ENCODE peak calls at places on chromosomes 16 and 17, in eight cellular contexts. T is HCT116, Z is HepG2, A is Panc1, F is upper lobe of left lung, N is GM23338, M is K562, K is GM12878. I is an unnamed sample.

GRCh38 chr17:59420901-59421300 is 89.4 kb downstream of the YPEL2 start:
- ATAC-seq in A (no peak), F (no peak), T (no peak), Z (peak; percentile 43), K (no peak), N (no peak), M (no peak), I (no peak)

GRCh38 chr16:55464375-55464774 is 14.6 kb upstream of the MMP2 start:
- ATAC-seq in K (no peak), N (no peak), M (no peak), T (no peak), Z (no peak), A (no peak), F (no peak), I (no peak)

GRCh38 chr16:72530434-72530833 is 358.5 kb upstream of the PMFBP1 start:
- ATAC-seq in M (no peak), A (no peak), K (no peak), N (no peak), T (peak; percentile 47), Z (no peak), F (no peak), I (no peak)

GRCh38 chr17:40247926-40248495 is 28.9 kb downstream of the WIPF2 start:
- ATAC-seq in K (no peak), Z (no peak), N (no peak), F (no peak), T (no peak), A (no peak), M (no peak), I (no peak)

GRCh38 chr17:17856386-17856785 is 19.6 kb upstream of the SREBF1 start:
- ATAC-seq in M (peak; percentile 52), N (no peak), Z (peak; percentile 75), K (no peak), A (no peak), F (no peak), T (no peak), I (no peak)

GRCh38 chr17:42354956-42355843 is 33.0 kb downstream of the STAT3 start:
- ATAC-seq in T (no peak), Z (no peak), M (no peak), A (no peak), K (peak; percentile 71), N (no peak), F (no peak), I (no peak)

GRCh38 chr17:69170377-69170776 is 28.7 kb upstream of the ABCA6 start:
- ATAC-seq in F (no peak), A (no peak), N (no peak), Z (no peak), M (peak; percentile 58), T (no peak), K (no peak), I (no peak)

GRCh38 chr17:38590988-38591758 is 14.6 kb downstream of the SRCIN1 start:
- ATAC-seq in N (no peak), T (no peak), K (peak; percentile 67), Z (peak; percentile 70), M (no peak), A (peak; percentile 38), F (peak; percentile 52), I (no peak)

GRCh38 chr16:29784901-29785500 is 5.5 kb upstream of the KIF22 start:
- ATAC-seq in Z (peak; percentile 87), K (peak; percentile 89), T (peak; percentile 60), F (peak; percentile 74), M (peak; percentile 98), N (peak; percentile 96), A (peak; percentile 91), I (peak; percentile 91)

GRCh38 chr16:78489072-78489471 is 389.6 kb downstream of the WWOX start:
- ATAC-seq in K (no peak), T (no peak), A (no peak), M (no peak), F (no peak), Z (no peak), N (no peak), I (no peak)

GRCh38 chr17:74686761-74687160 is 26.0 kb downstream of the CD300LF start:
- ATAC-seq in F (no peak), K (no peak), T (peak; percentile 81), Z (peak; percentile 53), A (peak; percentile 77), N (peak; percentile 35), M (no peak), I (no peak)

GRCh38 chr17:32503251-32504165 is 16.7 kb downstream of the CDK5R1 start:
- ATAC-seq in F (peak; percentile 32), K (peak; percentile 95), T (peak; percentile 55), A (peak; percentile 55), Z (no peak), M (no peak), N (no peak), I (no peak)

GRCh38 chr17:65627892-65628622 is 66.6 kb upstream of the AXIN2 start:
- ATAC-seq in M (no peak), F (peak; percentile 34), A (peak; percentile 84), N (no peak), K (no peak), Z (peak; percentile 97), T (peak; percentile 49), I (peak; percentile 65)
- TF ChIP-seq POLR2AphosphoS5 in M (no peak), F (no peak), A (no peak), N (no peak), K (no peak), Z (no peak), T (no peak), I (peak; percentile 73)

GRCh38 chr16:12497558-12497957 is 306.1 kb downstream of the CPPED1 start:
- ATAC-seq in T (no peak), F (no peak), M (no peak), N (no peak), Z (no peak), K (no peak), A (no peak), I (no peak)

GRCh38 chr16:12498077-12498476 is 305.6 kb downstream of the CPPED1 start:
- ATAC-seq in Z (no peak), N (no peak), M (no peak), A (no peak), T (no peak), F (no peak), K (no peak), I (no peak)

GRCh38 chr16:12496181-12496580 is 307.5 kb downstream of the CPPED1 start:
- ATAC-seq in K (no peak), F (no peak), A (no peak), T (no peak), N (no peak), Z (no peak), M (no peak), I (no peak)

GRCh38 chr16:12496866-12497265 is 306.8 kb downstream of the CPPED1 start:
- ATAC-seq in T (no peak), N (no peak), Z (no peak), M (no peak), F (no peak), A (no peak), K (no peak), I (no peak)

GRCh38 chr16:12494716-12495115 is 309.0 kb downstream of the CPPED1 start:
- ATAC-seq in A (no peak), M (no peak), T (no peak), N (no peak), K (no peak), F (no peak), Z (no peak), I (no peak)
- TF ChIP-seq POLR2AphosphoS5 in A (no peak), M (no peak), T (no peak), N (no peak), K (no peak), F (no peak), Z (no peak), I (no peak)

GRCh38 chr17:61307905-61308886 is 91.4 kb upstream of the TBX2 start:
- ATAC-seq in T (no peak), K (no peak), N (peak; percentile 64), F (peak; percentile 54), A (no peak), M (no peak), Z (no peak), I (peak; percentile 66)

GRCh38 chr17:61309857-61310256 is 89.8 kb upstream of the TBX2 start:
- ATAC-seq in N (no peak), A (no peak), Z (no peak), M (no peak), K (no peak), T (no peak), F (no peak), I (no peak)

GRCh38 chr17:61310611-61311010 is 89.0 kb upstream of the TBX2 start:
- ATAC-seq in F (no peak), Z (no peak), N (no peak), T (no peak), M (no peak), A (no peak), K (no peak), I (no peak)

GRCh38 chr17:61312406-61313295 is 87.0 kb upstream of the TBX2 start:
- ATAC-seq in K (no peak), F (no peak), M (no peak), N (peak; percentile 20), A (no peak), Z (peak; percentile 12), T (no peak), I (no peak)

DNA sequence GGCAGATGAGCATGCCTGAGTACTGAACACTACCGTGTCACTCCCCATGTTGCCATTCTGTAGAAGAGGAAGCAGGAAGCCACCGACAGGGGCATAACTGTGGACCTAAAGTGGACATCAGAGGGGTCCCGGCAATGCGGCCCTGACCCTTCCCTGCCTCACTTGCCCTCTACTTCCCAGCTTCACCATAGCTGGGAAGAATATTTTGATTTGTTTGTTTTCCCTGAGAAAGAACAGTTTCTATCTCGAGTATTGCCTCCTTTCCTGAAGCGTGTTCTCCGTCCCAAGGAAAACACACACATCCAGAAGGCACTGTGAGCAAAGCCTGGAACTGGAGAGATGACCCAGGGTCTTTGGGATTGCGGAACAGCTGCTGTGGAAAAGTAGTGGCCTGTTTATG is 90.3 kb upstream of the TBX2 start:
- ATAC-seq in A (no peak), T (no peak), N (no peak), Z (no peak), M (no peak), K (no peak), F (no peak), I (no peak)
- TF ChIP-seq POLR2AphosphoS5 in A (no peak), T (no peak), N (no peak), Z (no peak), M (no peak), K (no peak), F (no peak), I (no peak)

DNA sequence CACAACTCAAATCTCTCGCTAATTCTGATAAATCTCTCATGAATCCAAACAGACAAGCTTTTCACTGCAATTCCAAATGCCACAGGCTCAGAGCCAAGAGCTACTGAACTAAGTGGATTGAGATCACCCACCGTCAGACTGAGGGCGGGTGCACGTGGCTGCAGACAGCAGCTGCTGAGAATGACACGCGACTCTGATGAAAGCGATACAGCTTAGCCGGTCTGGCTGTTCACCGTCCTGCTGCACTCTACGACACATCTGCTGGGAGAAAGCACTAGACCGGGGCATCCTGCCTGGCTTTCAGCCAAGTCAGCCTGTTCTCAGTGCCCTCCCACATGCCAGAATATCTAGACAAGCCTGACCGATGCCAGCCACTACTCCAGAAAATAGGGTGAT is 42.6 kb downstream of the KLHDC4 start:
- ATAC-seq in K (peak; percentile 79), M (peak; percentile 61), A (no peak), N (no peak), Z (no peak), T (no peak), F (no peak), I (peak; percentile 53)
- TF ChIP-seq POLR2AphosphoS5 in K (no peak), M (no peak), A (no peak), N (no peak), Z (no peak), T (no peak), F (no peak), I (no peak)

GRCh38 chr16:87163637-87164036 is 153.6 kb downstream of the C16orf95 start:
- ATAC-seq in K (no peak), A (no peak), Z (no peak), M (peak; percentile 76), T (peak; percentile 36), F (no peak), N (no peak), I (no peak)
- TF ChIP-seq POLR2AphosphoS5 in K (no peak), A (no peak), Z (no peak), M (no peak), T (no peak), F (no peak), N (no peak), I (no peak)